ENCODE peak calls at places on chromosomes 13 and 19, in seven cellular contexts. R is right cardiac atrium; C is activated CD8-positive, alpha-beta memory T cell treated with anti-CD3 and anti-CD28 coated beads, Interleukin-2, amount 50 U/mL, for 4 hours; I is stimulated activated CD4-positive, alpha-beta T cell treated with anti-CD3 and anti-CD28 coated beads, Interleukin-4, amount 100 ng/mL, for 24 hours; N is effector memory CD4-positive, alpha-beta T cell; T is activated T-cell treated with anti-CD3 and anti-CD28 coated beads for 48 hours; S is HFFc6. Q is an unnamed sample.
A peak's percentile ranks its signal among the peaks of the same experiment; 100 is the strongest.

GRCh38 chr19:41441321-41441945 is 1.5 kb upstream of the ERICH4 start:
- DNase-seq in N (no peak), C (no peak), S (no peak), R (no peak), T (no peak), I (no peak), Q (no peak)

GRCh38 chr13:112574476-112575294 is 13.3 kb downstream of the TUBGCP3 start:
- DNase-seq in T (no peak), N (no peak), S (no peak), C (no peak), R (no peak), I (no peak), Q (no peak)

GRCh38 chr19:42216653-42217521 is 590 bp downstream of the DEDD2 start:
- DNase-seq in T (peak; percentile 27), I (peak; percentile 24), S (peak; percentile 20), R (peak; percentile 46), C (peak; percentile 30), N (no peak), Q (peak; percentile 58)

GRCh38 chr13:79679334-79679733 is 198.4 kb downstream of the NDFIP2 start:
- DNase-seq in S (peak; percentile 37), R (peak; percentile 65), C (peak; percentile 21), N (no peak), T (peak; percentile 12), I (peak; percentile 30), Q (peak; percentile 81)

GRCh38 chr19:1261512-1261862 is 7.6 kb upstream of the CIRBP start:
- DNase-seq in S (no peak), T (no peak), N (no peak), C (no peak), R (peak; percentile 32), I (no peak), Q (no peak)

GRCh38 chr19:6423499-6424189 is 967 bp downstream of the KHSRP start:
- DNase-seq in R (peak; percentile 49), I (peak; percentile 50), T (peak; percentile 34), N (no peak), S (peak; percentile 44), C (peak; percentile 39), Q (peak; percentile 59)

GRCh38 chr13:60275208-60275607 is 111.5 kb upstream of the DIAPH3 start:
- DNase-seq in T (no peak), N (no peak), R (no peak), S (no peak), C (no peak), I (no peak), Q (no peak)

GRCh38 chr13:113646376-113646775 is 11.6 kb downstream of the ATP4B start:
- DNase-seq in T (no peak), C (no peak), I (no peak), N (no peak), R (no peak), S (no peak), Q (peak; percentile 40)

GRCh38 chr19:46241676-46242075 is 12.1 kb downstream of the IGFL1 start:
- DNase-seq in T (no peak), N (no peak), R (no peak), I (no peak), C (no peak), S (no peak), Q (no peak)

GRCh38 chr13:28623782-28624706 is 34.9 kb upstream of the POMP start:
- DNase-seq in T (no peak), N (no peak), C (no peak), I (no peak), R (no peak), S (peak; percentile 12), Q (peak; percentile 75)

GRCh38 chr13:58823701-58824100 is 1192.2 kb downstream of the PCDH17 start:
- DNase-seq in T (no peak), I (no peak), C (no peak), R (no peak), N (no peak), S (no peak), Q (no peak)

GRCh38 chr13:22316494-22317025 is 645.7 kb downstream of the FGF9 start:
- DNase-seq in S (no peak), I (no peak), N (no peak), R (no peak), C (no peak), T (no peak), Q (no peak)

GRCh38 chr19:47274071-47274890 is at the start of gene INAFM1:
- DNase-seq in C (peak; percentile 100), R (peak; percentile 98), T (peak; percentile 100), S (peak; percentile 90), I (peak; percentile 100), N (peak; percentile 97), Q (peak; percentile 96)

GRCh38 chr13:48560657-48561337 is 27.9 kb upstream of the RCBTB2 start:
- DNase-seq in N (no peak), S (no peak), T (no peak), I (no peak), C (no peak), R (no peak), Q (no peak)

GRCh38 chr19:9735986-9736385 is 32.6 kb downstream of the ZNF846 start:
- DNase-seq in I (no peak), C (no peak), S (no peak), T (no peak), R (no peak), N (no peak), Q (no peak)

GRCh38 chr13:63954683-63955082 is 2539.0 kb upstream of the PCDH20 start:
- DNase-seq in C (no peak), S (no peak), N (no peak), T (no peak), R (no peak), I (no peak), Q (no peak)

GRCh38 chr19:10353793-10354391 is 14.5 kb upstream of the ICAM3 start:
- DNase-seq in T (peak; percentile 63), S (no peak), R (peak; percentile 83), I (peak; percentile 54), C (no peak), N (no peak), Q (peak; percentile 53)